ENCODE peak calls at places on chromosomes 12 and 14, in nine cellular contexts. T is stimulated activated CD4-positive, alpha-beta T cell treated with anti-CD3 and anti-CD28 coated beads, Interleukin-2, amount 100 ng/mL, for 48 hours; V is frontal cortex; H is A549; O is thoracic aorta; B is colonic mucosa; A is central memory CD4-positive, alpha-beta T cell; K is amniotic stem cell; U is activated CD4-positive, CD25-positive, alpha-beta regulatory T cell. W is an unnamed sample.
A peak's percentile ranks its signal among the peaks of the same experiment; 100 is the strongest.

GRCh38 chr12:85923767-85924331 is 49.8 kb downstream of the NTS start:
- DNase-seq in H (no peak), T (no peak), U (no peak), V (no peak), A (no peak), B (no peak), O (no peak), K (no peak), W (no peak)

GRCh38 chr14:94532462-94532861 is 23.2 kb upstream of the SERPINA12 start:
- DNase-seq in U (no peak), B (no peak), T (no peak), O (no peak), V (no peak), K (no peak), A (no peak), H (no peak), W (no peak)

GRCh38 chr14:100362311-100362927 is 39.3 kb downstream of the SLC25A47 start:
- DNase-seq in A (no peak), H (no peak), U (no peak), K (no peak), T (no peak), O (no peak), B (no peak), V (no peak), W (no peak)

GRCh38 chr12:100225491-100225890 is 24.9 kb downstream of the ACTR6 start:
- DNase-seq in A (no peak), O (no peak), T (no peak), B (no peak), K (no peak), U (no peak), V (no peak), H (no peak), W (no peak)

GRCh38 chr12:2414810-2415567 is 362.2 kb downstream of the CACNA1C start:
- DNase-seq in H (no peak), A (no peak), T (no peak), B (no peak), U (no peak), V (no peak), K (no peak), O (no peak), W (no peak)

GRCh38 chr12:13365782-13366366 is 169.3 kb downstream of the EMP1 start:
- DNase-seq in T (no peak), V (no peak), U (no peak), B (no peak), K (no peak), H (no peak), A (no peak), O (no peak), W (no peak)

GRCh38 chr14:61385002-61385685 is 63.8 kb downstream of the PRKCH start:
- DNase-seq in H (no peak), B (no peak), U (no peak), K (no peak), A (peak; percentile 77), O (no peak), T (no peak), V (no peak), W (peak; percentile 38)

GRCh38 chr12:76303989-76304460 is 44.2 kb downstream of the BBS10 start:
- DNase-seq in H (no peak), T (no peak), V (no peak), O (no peak), K (no peak), U (no peak), A (no peak), B (no peak), W (no peak)

GRCh38 chr14:31024577-31025334 is 693 bp upstream of the AP4S1 start:
- DNase-seq in A (no peak), U (no peak), H (no peak), K (no peak), B (no peak), T (no peak), O (no peak), V (no peak), W (no peak)

GRCh38 chr12:64890873-64891468 is 66.5 kb downstream of the TBC1D30 start:
- DNase-seq in A (peak; percentile 38), T (no peak), O (no peak), U (no peak), V (peak; percentile 48), B (no peak), K (peak; percentile 21), H (peak; percentile 44), W (no peak)

GRCh38 chr14:68781161-68782021 is 11.5 kb downstream of the ZFP36L1 start:
- DNase-seq in U (no peak), V (no peak), T (no peak), O (no peak), H (no peak), A (peak; percentile 79), K (no peak), B (peak; percentile 72), W (peak; percentile 55)

GRCh38 chr14:100104523-100105300 is 39.5 kb downstream of the EVL start:
- DNase-seq in H (no peak), A (no peak), V (no peak), U (no peak), T (no peak), B (no peak), K (no peak), O (no peak), W (no peak)

GRCh38 chr12:26018926-26019325 is 60.4 kb downstream of the RASSF8 start:
- DNase-seq in O (no peak), U (no peak), V (no peak), A (no peak), B (no peak), T (no peak), H (no peak), K (no peak), W (no peak)

GRCh38 chr12:132305560-132305966 is 23.8 kb downstream of the GALNT9 start:
- DNase-seq in T (no peak), H (no peak), O (no peak), A (no peak), U (no peak), K (no peak), B (no peak), V (no peak), W (no peak)

GRCh38 chr12:66572845-66573244 is 106.0 kb downstream of the GRIP1 start:
- DNase-seq in A (no peak), T (no peak), H (no peak), K (no peak), O (no peak), U (no peak), B (no peak), V (no peak), W (no peak)

GRCh38 chr12:15601210-15601800 is 187.9 kb downstream of the EPS8 start:
- DNase-seq in O (no peak), B (no peak), V (no peak), H (peak; percentile 62), K (no peak), U (no peak), T (no peak), A (no peak), W (no peak)

GRCh38 chr14:88493392-88494185 is 61.2 kb downstream of the PTPN21 start:
- DNase-seq in H (no peak), U (no peak), K (no peak), A (no peak), O (no peak), B (no peak), V (no peak), T (no peak), W (no peak)

W was measured in central memory CD8-positive, alpha-beta T cell.